ENCODE peak calls at places on chromosomes 16 and 17, in four cellular contexts. O is uterus, X is Peyer's patch, S is heart left ventricle. T is an unnamed sample.

GRCh38 chr17:27543958-27544349 is 87.0 kb upstream of the LGALS9 start:
- DNase-seq in O (no peak), S (no peak), X (no peak), T (no peak)

GRCh38 chr17:50344712-50345380 is 1.1 kb upstream of the XYLT2 start:
- DNase-seq in X (no peak), O (no peak), S (no peak), T (peak)

GRCh38 chr17:8223356-8224063 is 13.1 kb upstream of the AURKB start:
- DNase-seq in O (peak), S (peak), X (peak), T (peak)

GRCh38 chr17:5364156-5364555 is 55.3 kb downstream of the NUP88 start:
- DNase-seq in O (no peak), S (no peak), X (no peak), T (no peak)

GRCh38 chr16:47780213-47780612 is 319.1 kb downstream of the PHKB start:
- DNase-seq in O (no peak), S (no peak), X (no peak), T (no peak)

GRCh38 chr17:47797797-47798196 is 23.8 kb downstream of the OSBPL7 start:
- DNase-seq in X (no peak), S (no peak), O (no peak), T (no peak)

GRCh38 chr17:35726609-35727460 is 4.6 kb upstream of the RASL10B start:
- DNase-seq in X (no peak), S (no peak), O (peak), T (peak)

GRCh38 chr17:81868674-81869220 is 2.4 kb downstream of the ARHGDIA start:
- DNase-seq in O (peak), X (no peak), S (no peak), T (no peak)

GRCh38 chr17:39674702-39675389 is 6.6 kb downstream of the PNMT start:
- DNase-seq in X (no peak), O (no peak), S (peak), T (no peak)

GRCh38 chr16:79863128-79864031 is 262.8 kb upstream of the MAF start:
- DNase-seq in O (no peak), X (no peak), S (no peak), T (no peak)

GRCh38 chr16:81878529-81878928 is 99.4 kb downstream of the PLCG2 start:
- DNase-seq in X (no peak), S (no peak), O (no peak), T (no peak)

GRCh38 chr16:81873843-81874752 is 95.0 kb downstream of the PLCG2 start:
- DNase-seq in O (peak), X (peak), S (peak), T (peak)

GRCh38 chr16:81876273-81876900 is 97.3 kb downstream of the PLCG2 start:
- DNase-seq in S (no peak), X (no peak), O (no peak), T (no peak)

GRCh38 chr16:81873221-81873620 is 94.1 kb downstream of the PLCG2 start:
- DNase-seq in O (no peak), X (no peak), S (no peak), T (no peak)

GRCh38 chr16:81875461-81875860 is 96.4 kb downstream of the PLCG2 start:
- DNase-seq in S (no peak), O (no peak), X (no peak), T (no peak)
- TF ChIP-seq CTCF in S (no peak), O (no peak), X (no peak), T (no peak)

GRCh38 chr17:49024523-49024922 is 27.3 kb downstream of the IGF2BP1 start:
- DNase-seq in S (no peak), O (no peak), X (no peak), T (no peak)

GRCh38 chr17:49021768-49022103 is 24.6 kb downstream of the IGF2BP1 start:
- DNase-seq in O (no peak), S (no peak), X (no peak), T (no peak)

GRCh38 chr17:49020609-49021008 is 23.4 kb downstream of the IGF2BP1 start:
- DNase-seq in O (no peak), S (no peak), X (no peak), T (no peak)

GRCh38 chr17:49021095-49021767 is 24.0 kb downstream of the IGF2BP1 start:
- DNase-seq in X (no peak), O (no peak), S (no peak), T (peak)

DNA sequence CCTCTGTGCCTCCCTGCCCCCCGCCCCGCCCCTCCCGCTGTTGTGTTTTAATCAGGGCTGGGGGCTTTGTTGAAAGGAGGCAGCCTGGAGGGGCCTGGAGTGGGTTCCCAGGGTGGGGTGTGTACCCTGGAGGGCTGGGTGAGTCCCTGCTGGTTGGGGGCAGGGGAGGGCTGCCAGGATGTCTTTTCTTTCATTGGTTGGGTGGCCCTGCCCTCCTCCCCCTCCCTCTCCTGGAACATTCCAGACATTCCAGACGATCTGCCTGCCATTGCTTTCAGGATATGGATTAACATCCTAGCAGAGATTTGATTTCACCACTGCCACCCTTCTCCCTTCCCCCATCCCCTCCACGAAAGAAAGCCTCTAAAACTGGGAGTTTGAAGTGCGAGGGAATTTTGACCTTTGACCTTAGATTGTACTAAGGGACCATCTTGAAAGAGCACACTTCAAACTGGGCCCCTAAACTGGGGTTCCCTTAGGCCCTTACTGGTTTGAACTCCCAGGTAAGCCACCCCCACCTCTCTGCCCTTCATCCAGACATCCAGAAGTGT is 25.3 kb downstream of the IGF2BP1 start:
- DNase-seq in S (no peak), O (no peak), X (no peak), T (no peak)
- H3K4me3 ChIP-seq in S (no peak), O (no peak), X (no peak), T (no peak)

DNA sequence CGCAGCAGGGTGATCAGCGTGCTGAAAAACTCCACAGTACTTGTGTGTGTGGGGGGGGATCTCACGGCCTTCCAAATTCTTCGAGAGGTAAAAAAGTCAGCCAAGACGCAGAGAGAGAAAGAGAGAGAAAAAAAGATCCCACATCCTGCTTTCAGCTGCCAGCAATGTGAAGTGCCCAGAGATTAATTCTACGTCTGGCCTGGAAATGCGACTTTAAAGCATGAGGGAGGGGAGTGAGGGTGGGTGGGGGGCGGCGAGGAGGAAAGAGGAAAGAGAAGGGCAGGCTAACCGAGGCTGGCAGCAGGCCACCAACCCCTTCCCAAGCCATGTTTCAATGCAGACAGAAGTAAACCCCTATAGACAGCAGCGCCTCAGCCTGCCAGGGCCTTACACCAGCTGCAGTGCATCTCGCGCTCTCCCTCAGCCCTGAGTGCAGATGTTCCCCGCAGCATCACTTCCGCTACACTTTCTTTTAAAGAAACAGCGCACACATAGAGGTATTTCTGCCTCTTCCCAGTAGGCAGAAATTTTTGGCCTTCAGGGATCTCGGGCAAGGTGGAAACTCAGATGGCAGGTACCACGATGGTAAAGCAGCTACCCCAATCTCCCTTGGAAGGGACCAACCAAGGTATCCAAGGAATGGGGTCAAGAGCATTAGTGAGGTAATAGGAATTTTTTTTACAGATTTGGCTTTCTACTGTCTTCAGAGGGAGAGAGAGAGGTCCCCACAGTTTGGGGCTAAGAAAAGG is 87.8 kb downstream of the SMG6 start:
- DNase-seq in O (peak), X (peak), S (peak), T (peak)
- TF ChIP-seq POLR2A in O (peak), X (no peak), S (no peak), T (no peak)

DNA sequence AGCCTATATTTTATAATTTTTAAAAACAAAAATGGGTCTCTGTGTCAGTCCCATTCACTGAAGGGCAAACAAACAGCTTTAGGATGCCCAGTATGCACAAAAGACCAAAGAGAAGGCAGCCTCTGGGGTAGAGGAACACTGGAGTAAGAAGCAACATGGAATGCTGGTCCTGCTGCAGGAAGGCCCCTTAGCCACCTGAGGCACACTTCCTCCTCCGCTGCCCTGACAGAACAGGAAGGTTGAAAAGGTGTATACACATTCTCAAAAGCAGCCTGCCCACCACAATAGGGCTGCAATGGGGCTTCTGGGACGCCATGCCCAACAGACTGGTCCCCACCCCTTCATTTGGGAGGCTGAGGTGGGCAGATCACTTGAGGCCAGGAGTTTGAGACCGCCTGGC is 19.5 kb downstream of the TOM1L2 start:
- DNase-seq in X (no peak), S (no peak), O (no peak), T (no peak)
- TF ChIP-seq CTCF in X (no peak), S (no peak), O (no peak), T (no peak)

GRCh38 chr16:17467923-17468540 is 2.7 kb downstream of the XYLT1 start:
- DNase-seq in S (peak), O (peak), X (peak), T (peak)
- H3K4me3 ChIP-seq in S (no peak), O (peak), X (peak), T (no peak)

GRCh38 chr17:44069974-44070454 is 521 bp upstream of the G6PC3 start:
- DNase-seq in X (no peak), S (no peak), O (no peak), T (no peak)
- TF ChIP-seq POLR2A in X (no peak), S (no peak), O (no peak), T (no peak)

GRCh38 chr16:13391337-13391736 is 489.9 kb downstream of the SHISA9 start:
- DNase-seq in O (no peak), S (no peak), X (no peak), T (no peak)
- TF ChIP-seq CTCF in O (no peak), S (no peak), X (no peak), T (no peak)

T was measured in lower leg skin.